ENCODE peak calls at places on chromosome 1, in seven cellular contexts. E is GM23248; W is GM13977; T is GM04504; F is transverse colon; J is activated CD4-positive, CD25-positive, alpha-beta regulatory T cell; G is stimulated activated CD4-positive, alpha-beta T cell treated with anti-CD3 and anti-CD28 coated beads, TNF-alpha, amount 100 ng/mL, for 1 hour. A is an unnamed sample.

GRCh38 chr1:5707566-5708178 is 284.6 kb downstream of the NPHP4 start:
- DNase-seq in E (no peak), W (no peak), T (no peak), F (no peak), J (no peak), G (no peak), A (no peak)

GRCh38 chr1:199029401-199029800 is 390.6 kb downstream of the PTPRC start:
- DNase-seq in E (peak), W (no peak), T (no peak), F (no peak), J (no peak), G (no peak), A (peak)

GRCh38 chr1:155961937-155962336 is 16.4 kb downstream of the ARHGEF2 start:
- DNase-seq in E (peak), W (no peak), T (peak), F (peak), J (no peak), G (no peak), A (peak)

GRCh38 chr1:235500971-235501540 is 3.2 kb downstream of the B3GALNT2 start:
- DNase-seq in E (peak), W (no peak), T (no peak), F (no peak), J (no peak), G (no peak), A (peak)

GRCh38 chr1:48019714-48020315 is 22.6 kb upstream of the TRABD2B start:
- DNase-seq in E (peak), W (no peak), T (no peak), F (no peak), J (no peak), G (no peak), A (no peak)

GRCh38 chr1:111920221-111921024 is 69.0 kb downstream of the KCND3 start:
- DNase-seq in E (peak), W (no peak), T (peak), F (no peak), J (no peak), G (no peak), A (no peak)

GRCh38 chr1:151803164-151803563 is 2.1 kb downstream of the LINGO4 start:
- DNase-seq in E (no peak), W (peak), T (no peak), F (no peak), J (no peak), G (no peak), A (no peak)

GRCh38 chr1:78297828-78298227 is 192.9 kb upstream of the PTGFR start:
- DNase-seq in E (no peak), W (no peak), T (no peak), F (no peak), J (no peak), G (no peak), A (peak)

GRCh38 chr1:237901284-237901870 is 10.7 kb upstream of the ZP4 start:
- DNase-seq in E (no peak), W (peak), T (no peak), F (no peak), J (no peak), G (no peak), A (peak)

GRCh38 chr1:109499661-109500536 is 6.0 kb downstream of the CYB561D1 start:
- DNase-seq in E (peak), W (no peak), T (no peak), F (peak), J (peak), G (no peak), A (peak)

GRCh38 chr1:174954686-174955669 is 44.8 kb upstream of the CACYBP start:
- DNase-seq in E (no peak), W (no peak), T (no peak), F (no peak), J (no peak), G (no peak), A (no peak)

GRCh38 chr1:207040181-207040533 is 7.6 kb upstream of the C1orf116 start:
- DNase-seq in E (peak), W (no peak), T (no peak), F (no peak), J (no peak), G (no peak), A (no peak)

GRCh38 chr1:110345480-110345879 is 6.3 kb downstream of the RBM15 start:
- DNase-seq in E (no peak), W (no peak), T (no peak), F (no peak), J (no peak), G (no peak), A (no peak)

GRCh38 chr1:179955318-179955638 is 668 bp downstream of the CEP350 start:
- DNase-seq in E (no peak), W (no peak), T (no peak), F (no peak), J (no peak), G (no peak), A (peak)

GRCh38 chr1:180842890-180843289 is 69.8 kb upstream of the KIAA1614 start:
- DNase-seq in E (peak), W (no peak), T (no peak), F (no peak), J (no peak), G (no peak), A (peak)

GRCh38 chr1:54604572-54605370 is 18.6 kb downstream of the FAM151A start:
- DNase-seq in E (no peak), W (no peak), T (no peak), F (no peak), J (no peak), G (no peak), A (no peak)